ENCODE peak calls at places on chromosomes 5 and 9, in five cellular contexts. Y is adrenal gland, M is T-helper 17 cell, K is Panc1, P is H1. Q is an unnamed sample.

GRCh38 chr5:51380603-51381207 is 2.5 kb upstream of the ISL1 start:
- DNase-seq in M (no peak), Y (peak; percentile 53), P (no peak), K (no peak), Q (no peak)

GRCh38 chr9:89524888-89525385 is 27.0 kb upstream of the SEMA4D start:
- DNase-seq in M (no peak), Y (no peak), K (no peak), P (no peak), Q (no peak)

GRCh38 chr5:160506006-160507004 is 84.7 kb downstream of the PTTG1 start:
- DNase-seq in Y (peak; percentile 84), P (peak; percentile 53), M (peak; percentile 68), K (no peak), Q (no peak)

GRCh38 chr5:169870221-169870620 is 110.1 kb downstream of the INSYN2B start:
- DNase-seq in Y (no peak), M (no peak), K (no peak), P (no peak), Q (no peak)

GRCh38 chr5:159788835-159789331 is 127.4 kb upstream of the ADRA1B start:
- DNase-seq in Y (peak; percentile 61), P (no peak), M (no peak), K (no peak), Q (no peak)

GRCh38 chr5:180689071-180689694 is 39.8 kb upstream of the FLT4 start:
- DNase-seq in M (no peak), K (no peak), P (no peak), Y (no peak), Q (no peak)

GRCh38 chr5:142543951-142544753 is 141.7 kb downstream of the FGF1 start:
- DNase-seq in M (no peak), K (no peak), Y (no peak), P (no peak), Q (no peak)

GRCh38 chr5:181127907-181128626 is 2.9 kb downstream of the OR2V1 start:
- DNase-seq in K (no peak), M (no peak), P (no peak), Y (no peak), Q (no peak)

GRCh38 chr9:31604516-31604915 is 779.9 kb upstream of the ACO1 start:
- DNase-seq in Y (no peak), K (no peak), M (no peak), P (no peak), Q (no peak)

GRCh38 chr5:14879985-14880589 is 8.5 kb upstream of the ANKH start:
- DNase-seq in M (no peak), K (no peak), Y (no peak), P (no peak), Q (no peak)

GRCh38 chr9:32378496-32378895 is 5.9 kb upstream of the ACO1 start:
- DNase-seq in P (no peak), Y (peak; percentile 67), M (peak; percentile 14), K (peak; percentile 52), Q (no peak)

GRCh38 chr5:40486437-40487270 is 193.1 kb upstream of the PTGER4 start:
- DNase-seq in K (no peak), Y (peak; percentile 53), M (peak; percentile 14), P (no peak), Q (no peak)

GRCh38 chr9:111603041-111603440 is 3.6 kb upstream of the PTGR1 start:
- DNase-seq in K (no peak), Y (no peak), P (no peak), M (no peak), Q (no peak)

GRCh38 chr9:93593144-93593655 is 16.8 kb downstream of the PHF2 start:
- DNase-seq in M (no peak), K (no peak), Y (no peak), P (no peak), Q (no peak)

GRCh38 chr5:132446621-132447020 is 44.0 kb downstream of the IRF1 start:
- DNase-seq in M (no peak), K (no peak), Y (peak; percentile 93), P (no peak), Q (peak; percentile 89)

GRCh38 chr5:56066931-56067450 is 72.2 kb upstream of the IL6ST start:
- DNase-seq in K (no peak), Y (no peak), P (no peak), M (no peak), Q (no peak)

GRCh38 chr9:31542384-31543055 is 841.9 kb upstream of the ACO1 start:
- DNase-seq in M (no peak), P (no peak), Y (peak; percentile 72), K (peak; percentile 7), Q (no peak)

GRCh38 chr5:90386099-90386710 is 23.4 kb downstream of the CETN3 start:
- DNase-seq in M (no peak), P (no peak), Y (no peak), K (no peak), Q (no peak)

GRCh38 chr5:176784218-176785165 is 25.9 kb upstream of the UNC5A start:
- DNase-seq in M (no peak), P (peak; percentile 64), Y (no peak), K (peak; percentile 35), Q (no peak)

GRCh38 chr9:92298036-92298435 is 4.5 kb upstream of the IARS1 start:
- DNase-seq in Y (no peak), M (no peak), K (no peak), P (no peak), Q (no peak)

GRCh38 chr9:133930046-133931015 is 61.8 kb downstream of the VAV2 start:
- DNase-seq in Y (no peak), M (no peak), P (no peak), K (no peak), Q (peak; percentile 94)

GRCh38 chr5:113806823-113807222 is 293.3 kb downstream of the YTHDC2 start:
- DNase-seq in K (no peak), M (no peak), P (no peak), Y (peak; percentile 56), Q (peak; percentile 52)

GRCh38 chr9:13979941-13980318 is 334.0 kb downstream of the NFIB start:
- DNase-seq in K (no peak), M (no peak), P (no peak), Y (no peak), Q (no peak)

GRCh38 chr5:43425965-43426364 is 13.8 kb upstream of the CCL28 start:
- DNase-seq in Y (no peak), M (no peak), P (no peak), K (no peak), Q (peak; percentile 84)

GRCh38 chr5:76571595-76571994 is 51.6 kb downstream of the F2RL2 start:
- DNase-seq in Y (no peak), K (no peak), P (no peak), M (no peak), Q (no peak)

GRCh38 chr9:137702615-137703379 is 84.0 kb downstream of the EHMT1 start:
- DNase-seq in M (no peak), P (no peak), Y (no peak), K (no peak), Q (no peak)
- H3K9me3 ChIP-seq in M (no peaks in the 10 kb centered on the region), P (peaks cover 18% of the 10 kb centered on the region), Y (peaks cover 10% of the 10 kb centered on the region), K (peaks cover 3% of the 10 kb centered on the region), Q (no peaks in the 10 kb centered on the region)

DNA sequence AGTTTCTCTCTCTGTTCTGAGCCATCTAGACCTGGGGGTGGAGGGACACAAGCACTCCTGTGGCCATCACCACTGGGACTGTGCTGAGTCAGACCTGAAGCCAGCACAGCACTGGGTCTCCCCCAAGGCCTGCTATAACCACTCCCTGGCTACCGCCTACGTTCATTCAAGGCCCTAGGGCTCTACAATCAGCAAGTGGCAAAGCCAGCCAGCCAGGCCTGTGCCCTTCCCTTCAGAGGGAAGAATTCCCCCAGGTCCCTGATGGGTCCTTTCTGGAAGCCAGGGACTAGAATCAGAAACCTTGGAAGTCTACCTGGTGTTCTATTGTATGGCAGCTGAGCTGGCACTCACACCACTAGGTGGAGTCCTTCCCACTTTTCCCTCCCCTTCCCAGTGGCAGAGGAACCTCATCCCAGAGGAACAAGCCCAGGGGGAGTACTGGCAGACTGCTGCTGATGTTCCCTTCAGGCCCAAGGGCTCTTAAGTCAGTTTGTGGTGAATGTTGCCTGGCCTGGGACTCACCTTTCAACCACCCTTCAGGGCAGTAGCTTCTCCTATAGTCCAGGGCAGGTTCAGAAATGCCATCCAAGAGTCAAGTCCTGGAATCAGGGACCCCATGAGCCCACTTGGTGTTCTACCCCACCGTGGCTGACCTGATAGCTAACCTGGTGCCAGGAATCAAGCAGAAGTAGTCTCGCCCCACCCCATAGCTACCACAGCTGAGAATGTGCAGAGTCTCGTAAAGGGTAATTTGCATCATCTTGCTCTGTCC is 20.0 kb downstream of the JMY start:
- DNase-seq in M (no peak), K (no peak), P (peak; percentile 78), Y (no peak), Q (peak; percentile 42)
- H3K9me3 ChIP-seq in M (no peaks in the 10 kb centered on the region), K (no peaks in the 10 kb centered on the region), P (no peaks in the 10 kb centered on the region), Y (no peaks in the 10 kb centered on the region), Q (no peaks in the 10 kb centered on the region)

DNA sequence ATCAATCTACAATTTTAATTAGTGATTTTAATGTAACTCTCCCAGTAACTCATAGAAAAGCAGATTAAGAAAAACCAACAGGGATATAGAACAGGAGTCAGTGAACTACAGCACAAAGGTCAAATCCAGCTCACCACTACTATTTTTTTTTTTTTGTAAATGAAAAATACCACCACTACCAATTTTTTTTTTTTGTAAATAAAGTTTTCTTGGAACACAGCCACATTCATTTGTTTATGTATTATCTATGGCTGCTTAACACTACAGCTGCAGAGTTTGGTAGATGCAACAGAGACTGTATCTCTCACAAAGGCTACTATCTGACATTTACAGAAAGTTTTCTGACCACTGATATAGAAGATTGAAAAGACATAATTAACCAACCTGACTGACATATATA is 11.7 kb downstream of the ZNF510 start:
- DNase-seq in M (no peak), K (no peak), P (no peak), Y (no peak), Q (no peak)
- H3K9me3 ChIP-seq in M (peaks cover 62% of the 10 kb centered on the region), K (peaks cover 64% of the 10 kb centered on the region), P (peaks cover 42% of the 10 kb centered on the region), Y (peaks cover 68% of the 10 kb centered on the region), Q (no peaks in the 10 kb centered on the region)

GRCh38 chr5:166358127-166358840 is 1933.2 kb upstream of the WWC1 start:
- DNase-seq in P (no peak), Y (no peak), M (no peak), K (no peak), Q (no peak)

GRCh38 chr5:166354277-166354676 is 1937.2 kb upstream of the WWC1 start:
- DNase-seq in P (no peak), M (no peak), Y (no peak), K (no peak), Q (no peak)

DNA sequence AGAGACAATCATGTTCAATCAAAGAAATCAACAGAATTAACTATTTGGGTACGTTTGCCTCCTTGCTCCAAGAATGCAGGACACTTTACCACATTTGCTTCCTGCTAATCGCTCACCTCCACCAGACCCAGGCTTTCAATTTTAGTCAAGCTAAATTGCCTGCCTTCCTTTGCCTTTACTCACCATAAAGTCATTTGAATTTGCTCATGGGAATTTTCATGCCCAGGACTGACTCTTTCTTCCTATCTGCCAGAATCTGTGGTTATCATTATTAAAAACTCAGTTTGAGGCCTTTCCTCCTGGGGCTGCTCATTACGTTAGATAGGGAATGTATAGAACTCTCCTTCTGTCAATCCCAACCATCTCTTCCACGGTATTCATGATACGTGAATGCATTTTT is 1935.3 kb upstream of the WWC1 start:
- DNase-seq in Y (no peak), P (no peak), M (no peak), K (no peak), Q (no peak)
- H3K9me3 ChIP-seq in Y (no peaks in the 10 kb centered on the region), P (no peaks in the 10 kb centered on the region), M (no peaks in the 10 kb centered on the region), K (no peaks in the 10 kb centered on the region), Q (no peaks in the 10 kb centered on the region)

GRCh38 chr5:150905312-150905683 is 518 bp upstream of the ZNF300 start:
- DNase-seq in Y (no peak), M (no peak), P (no peak), K (no peak), Q (no peak)
- H3K9me3 ChIP-seq in Y (peaks cover 14% of the 10 kb centered on the region), M (peaks cover 13% of the 10 kb centered on the region), P (peaks cover 42% of the 10 kb centered on the region), K (peaks cover 34% of the 10 kb centered on the region), Q (no peaks in the 10 kb centered on the region)